ENCODE peak calls at places on chromosome 21, in seven cellular contexts. S is IMR-90, X is K562, J is HCT116, M is GM23248, Y is neural progenitor cell, G is mammary epithelial cell. R is an unnamed sample. For H4K20me1, the result is how much of the 10 kb centered on the place peaks cover.

GRCh38 chr21:41962425-41962966 is 8.7 kb upstream of the C2CD2 start:
- DNase-seq in X (no peak), M (no peak), Y (peak), J (no peak), G (no peak), S (no peak), R (no peak)

GRCh38 chr21:33199516-33200217 is 30.1 kb upstream of the IFNAR2 start:
- DNase-seq in M (peak), Y (peak), S (peak), G (peak), X (peak), J (peak), R (peak)

GRCh38 chr21:32136546-32136945 is 142.3 kb downstream of the MIS18A start:
- DNase-seq in M (no peak), Y (no peak), G (no peak), X (no peak), J (no peak), S (no peak), R (no peak)

GRCh38 chr21:45767071-45768006 is 123.8 kb downstream of the PCBP3 start:
- DNase-seq in Y (no peak), X (no peak), J (no peak), M (peak), S (peak), G (no peak), R (peak)

GRCh38 chr21:32868631-32869454 is 97.3 kb upstream of the PAXBP1 start:
- DNase-seq in X (no peak), S (no peak), Y (peak), G (no peak), J (no peak), M (no peak), R (no peak)

GRCh38 chr21:45992311-45993209 is 11.0 kb downstream of the COL6A1 start:
- DNase-seq in Y (no peak), X (no peak), S (no peak), G (no peak), J (no peak), M (peak), R (no peak)

GRCh38 chr21:26070822-26071425 is 99.6 kb downstream of the APP start:
- DNase-seq in J (no peak), S (peak), X (no peak), G (no peak), Y (peak), M (peak), R (peak)

GRCh38 chr21:14918542-14918941 is 146.3 kb downstream of the NRIP1 start:
- DNase-seq in M (peak), X (no peak), Y (no peak), S (no peak), G (no peak), J (no peak), R (no peak)

GRCh38 chr21:42460391-42461184 is 35.4 kb downstream of the RSPH1 start:
- DNase-seq in G (no peak), Y (peak), J (no peak), M (no peak), S (no peak), X (no peak), R (no peak)

GRCh38 chr21:45599146-45599581 is 44.4 kb upstream of the PCBP3 start:
- DNase-seq in G (no peak), X (no peak), S (no peak), Y (no peak), J (no peak), M (no peak), R (no peak)

GRCh38 chr21:17185685-17186084 is 327.2 kb upstream of the CXADR start:
- DNase-seq in G (no peak), M (no peak), X (no peak), Y (no peak), S (no peak), J (no peak), R (no peak)

GRCh38 chr21:44441581-44442265 is 13.6 kb upstream of the LRRC3 start:
- DNase-seq in X (no peak), M (no peak), S (no peak), J (no peak), G (no peak), Y (no peak), R (no peak)
- H4K20me1 ChIP-seq in X (under half), M (under half), S (under half), J (under half), G (under half), Y (under half), R (under half)

GRCh38 chr21:43937051-43937832 is 72.2 kb downstream of the AGPAT3 start:
- DNase-seq in X (peak), J (no peak), S (no peak), G (no peak), M (no peak), Y (no peak), R (no peak)

GRCh38 chr21:43938751-43939442 is 73.2 kb upstream of the TRAPPC10 start:
- DNase-seq in M (peak), Y (peak), G (peak), S (peak), X (peak), J (peak), R (peak)

GRCh38 chr21:43936186-43936967 is 71.4 kb downstream of the AGPAT3 start:
- DNase-seq in G (no peak), S (no peak), J (no peak), X (no peak), Y (no peak), M (peak), R (no peak)

GRCh38 chr21:43939443-43940328 is 72.4 kb upstream of the TRAPPC10 start:
- DNase-seq in G (no peak), J (no peak), M (no peak), Y (no peak), X (no peak), S (no peak), R (no peak)

DNA sequence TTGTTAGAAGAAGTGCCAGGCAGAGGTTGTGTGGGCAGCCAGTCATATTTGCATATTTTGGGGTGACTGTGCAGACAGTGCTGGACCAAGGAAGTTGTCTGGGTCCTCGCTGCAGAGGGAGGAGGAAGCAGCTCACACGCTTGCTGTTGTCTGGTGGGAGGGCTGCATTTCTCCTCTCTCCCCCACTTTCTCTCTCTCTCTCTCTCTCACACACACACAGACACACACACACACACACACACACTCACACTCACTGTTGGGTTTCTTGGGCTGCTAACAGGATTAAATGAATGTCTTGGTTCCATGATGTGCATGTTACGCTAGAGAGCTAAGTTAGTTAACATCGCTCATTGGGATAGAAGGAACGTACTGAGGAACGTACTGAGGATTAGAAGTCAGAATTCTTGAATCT is 72.9 kb downstream of the AGPAT3 start:
- DNase-seq in M (no peak), Y (no peak), X (no peak), G (no peak), J (no peak), S (no peak), R (no peak)
- H4K20me1 ChIP-seq in M (under half), Y (under half), X (under half), G (under half), J (under half), S (half or more), R (under half)

DNA sequence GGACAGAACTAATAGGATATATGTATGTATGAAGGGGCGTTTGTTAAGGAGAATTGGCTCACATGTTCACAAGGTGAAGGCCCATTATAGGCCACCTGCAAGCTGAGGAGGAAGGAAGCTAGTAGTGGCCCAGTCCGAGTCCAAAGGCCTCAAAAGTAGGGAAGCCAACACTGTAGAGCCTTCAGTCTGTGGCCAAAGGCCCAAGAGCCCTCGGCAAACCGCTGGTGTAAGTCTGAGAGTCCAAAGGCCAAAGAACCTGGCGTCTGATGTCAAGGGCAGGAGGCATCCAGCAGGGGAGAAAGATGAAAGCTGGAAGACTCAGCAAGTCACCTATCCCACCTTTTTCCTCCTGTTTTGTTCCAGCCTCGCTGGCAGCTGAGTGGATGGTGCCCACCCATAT is 24.5 kb downstream of the BACH1 start:
- DNase-seq in X (no peak), S (no peak), M (no peak), G (no peak), Y (no peak), J (no peak), R (no peak)
- H4K20me1 ChIP-seq in X (under half), S (half or more), M (under half), G (under half), Y (under half), J (under half), R (under half)

GRCh38 chr21:35006248-35006647 is 42.9 kb downstream of the RUNX1 start:
- DNase-seq in X (no peak), M (no peak), J (no peak), S (no peak), Y (no peak), G (no peak), R (no peak)
- H4K20me1 ChIP-seq in X (under half), M (under half), J (under half), S (under half), Y (under half), G (under half), R (under half)

R was measured in PC-3.